ENCODE peak calls at places on chromosomes 5 and 9, in eight cellular contexts. One of them, this sample, is unnamed.

GRCh38 chr9:38205279-38205678 is 136.3 kb upstream of the SHB start:
- DNase-seq in GM23338: no peak
- DNase-seq in spleen: no peak
- DNase-seq in stomach: no peak
- DNase-seq in A673: no peak
- DNase-seq in cardiac muscle cell: no peak
- DNase-seq in neuronal stem cell: no peak
- DNase-seq in CD4-positive, alpha-beta memory T cell: no peak
- DNase-seq in this sample: no peak

GRCh38 chr5:172910828-172911627 is 48.2 kb upstream of the RPL26L1 start:
- DNase-seq in cardiac muscle cell: peak; percentile 92
- DNase-seq in CD4-positive, alpha-beta memory T cell: peak; percentile 4
- DNase-seq in GM23338: peak; percentile 36
- DNase-seq in stomach: peak; percentile 55
- DNase-seq in neuronal stem cell: no peak
- DNase-seq in spleen: peak; percentile 92
- DNase-seq in A673: no peak
- DNase-seq in this sample: peak; percentile 61

GRCh38 chr5:91038180-91038808 is 344.8 kb downstream of the ARRDC3 start:
- DNase-seq in cardiac muscle cell: no peak
- DNase-seq in neuronal stem cell: no peak
- DNase-seq in stomach: no peak
- DNase-seq in spleen: no peak
- DNase-seq in A673: peak; percentile 89
- DNase-seq in CD4-positive, alpha-beta memory T cell: no peak
- DNase-seq in GM23338: peak; percentile 57
- DNase-seq in this sample: no peak

GRCh38 chr5:150616506-150616905 is 24.0 kb upstream of the SYNPO start:
- DNase-seq in neuronal stem cell: no peak
- DNase-seq in stomach: no peak
- DNase-seq in A673: peak; percentile 32
- DNase-seq in spleen: no peak
- DNase-seq in GM23338: no peak
- DNase-seq in cardiac muscle cell: no peak
- DNase-seq in CD4-positive, alpha-beta memory T cell: no peak
- DNase-seq in this sample: no peak

GRCh38 chr9:120324996-120325642 is 254.8 kb downstream of the CDK5RAP2 start:
- DNase-seq in cardiac muscle cell: no peak
- DNase-seq in spleen: no peak
- DNase-seq in GM23338: peak; percentile 74
- DNase-seq in CD4-positive, alpha-beta memory T cell: no peak
- DNase-seq in neuronal stem cell: no peak
- DNase-seq in stomach: no peak
- DNase-seq in A673: no peak
- DNase-seq in this sample: no peak

GRCh38 chr9:100601216-100601615 is 23.3 kb downstream of the CAVIN4 start:
- DNase-seq in GM23338: peak; percentile 90
- DNase-seq in spleen: no peak
- DNase-seq in neuronal stem cell: no peak
- DNase-seq in CD4-positive, alpha-beta memory T cell: peak; percentile 21
- DNase-seq in cardiac muscle cell: peak; percentile 73
- DNase-seq in stomach: peak; percentile 40
- DNase-seq in A673: peak; percentile 80
- DNase-seq in this sample: peak; percentile 52

GRCh38 chr5:139668064-139668880 is 20.1 kb downstream of the CXXC5 start:
- DNase-seq in GM23338: peak; percentile 82
- DNase-seq in stomach: peak; percentile 49
- DNase-seq in cardiac muscle cell: peak; percentile 57
- DNase-seq in A673: peak; percentile 82
- DNase-seq in CD4-positive, alpha-beta memory T cell: peak; percentile 40
- DNase-seq in neuronal stem cell: no peak
- DNase-seq in spleen: peak; percentile 83
- DNase-seq in this sample: no peak

GRCh38 chr5:168286386-168286785 is 5.1 kb upstream of the WWC1 start:
- DNase-seq in A673: peak; percentile 80
- DNase-seq in CD4-positive, alpha-beta memory T cell: no peak
- DNase-seq in stomach: no peak
- DNase-seq in spleen: no peak
- DNase-seq in GM23338: peak; percentile 84
- DNase-seq in neuronal stem cell: no peak
- DNase-seq in cardiac muscle cell: no peak
- DNase-seq in this sample: no peak

GRCh38 chr9:6842584-6842947 is 84.8 kb downstream of the KDM4C start:
- DNase-seq in cardiac muscle cell: peak; percentile 48
- DNase-seq in A673: no peak
- DNase-seq in stomach: no peak
- DNase-seq in GM23338: no peak
- DNase-seq in neuronal stem cell: no peak
- DNase-seq in spleen: no peak
- DNase-seq in CD4-positive, alpha-beta memory T cell: no peak
- DNase-seq in this sample: no peak

GRCh38 chr9:111994831-111995458 is 98.3 kb downstream of the UGCG start:
- DNase-seq in spleen: no peak
- DNase-seq in cardiac muscle cell: no peak
- DNase-seq in neuronal stem cell: no peak
- DNase-seq in GM23338: no peak
- DNase-seq in stomach: no peak
- DNase-seq in A673: no peak
- DNase-seq in CD4-positive, alpha-beta memory T cell: peak; percentile 13
- DNase-seq in this sample: no peak

GRCh38 chr5:34718516-34718915 is 62.4 kb downstream of the RAI14 start:
- DNase-seq in stomach: no peak
- DNase-seq in spleen: no peak
- DNase-seq in neuronal stem cell: no peak
- DNase-seq in cardiac muscle cell: no peak
- DNase-seq in CD4-positive, alpha-beta memory T cell: no peak
- DNase-seq in A673: no peak
- DNase-seq in GM23338: peak; percentile 49
- DNase-seq in this sample: no peak

GRCh38 chr5:147303976-147304375 is 69.2 kb downstream of the STK32A start:
- DNase-seq in A673: no peak
- DNase-seq in neuronal stem cell: no peak
- DNase-seq in GM23338: no peak
- DNase-seq in CD4-positive, alpha-beta memory T cell: no peak
- DNase-seq in stomach: no peak
- DNase-seq in spleen: no peak
- DNase-seq in cardiac muscle cell: peak; percentile 56
- DNase-seq in this sample: peak; percentile 69

GRCh38 chr9:111632695-111633388 is 1.7 kb downstream of the DNAJC25 start:
- DNase-seq in cardiac muscle cell: no peak
- DNase-seq in neuronal stem cell: no peak
- DNase-seq in stomach: no peak
- DNase-seq in CD4-positive, alpha-beta memory T cell: no peak
- DNase-seq in spleen: no peak
- DNase-seq in A673: peak; percentile 77
- DNase-seq in GM23338: no peak
- DNase-seq in this sample: no peak

GRCh38 chr9:114936566-114936965 is 6.2 kb upstream of the TNFSF8 start:
- DNase-seq in CD4-positive, alpha-beta memory T cell: no peak
- DNase-seq in neuronal stem cell: no peak
- DNase-seq in cardiac muscle cell: no peak
- DNase-seq in A673: peak; percentile 50
- DNase-seq in stomach: no peak
- DNase-seq in spleen: no peak
- DNase-seq in GM23338: no peak
- DNase-seq in this sample: no peak

GRCh38 chr5:126054593-126055347 is 368.4 kb upstream of the GRAMD2B start:
- DNase-seq in stomach: no peak
- DNase-seq in cardiac muscle cell: no peak
- DNase-seq in neuronal stem cell: no peak
- DNase-seq in GM23338: peak; percentile 59
- DNase-seq in A673: no peak
- DNase-seq in CD4-positive, alpha-beta memory T cell: no peak
- DNase-seq in spleen: no peak
- DNase-seq in this sample: no peak

GRCh38 chr5:14054111-14054854 is 88.9 kb upstream of the TRIO start:
- DNase-seq in GM23338: no peak
- DNase-seq in spleen: no peak
- DNase-seq in cardiac muscle cell: no peak
- DNase-seq in CD4-positive, alpha-beta memory T cell: no peak
- DNase-seq in stomach: no peak
- DNase-seq in A673: no peak
- DNase-seq in neuronal stem cell: no peak
- DNase-seq in this sample: no peak

GRCh38 chr5:133610489-133611356 is 1.6 kb downstream of the FSTL4 start:
- DNase-seq in CD4-positive, alpha-beta memory T cell: peak; percentile 15
- DNase-seq in GM23338: peak; percentile 91
- DNase-seq in stomach: peak; percentile 76
- DNase-seq in neuronal stem cell: peak; percentile 74
- DNase-seq in A673: peak; percentile 46
- DNase-seq in cardiac muscle cell: peak; percentile 50
- DNase-seq in spleen: peak; percentile 84
- DNase-seq in this sample: peak; percentile 70

GRCh38 chr5:108681079-108681921 is 66.4 kb upstream of the FER start:
- DNase-seq in CD4-positive, alpha-beta memory T cell: peak; percentile 47
- DNase-seq in GM23338: peak; percentile 82
- DNase-seq in spleen: no peak
- DNase-seq in cardiac muscle cell: peak; percentile 87
- DNase-seq in neuronal stem cell: peak; percentile 35
- DNase-seq in A673: peak; percentile 81
- DNase-seq in stomach: no peak
- DNase-seq in this sample: no peak

GRCh38 chr5:86332851-86333250 is 284.9 kb upstream of the COX7C start:
- DNase-seq in GM23338: no peak
- DNase-seq in neuronal stem cell: no peak
- DNase-seq in cardiac muscle cell: no peak
- DNase-seq in CD4-positive, alpha-beta memory T cell: no peak
- DNase-seq in spleen: no peak
- DNase-seq in stomach: no peak
- DNase-seq in A673: no peak
- DNase-seq in this sample: no peak

GRCh38 chr5:159509002-159509660 is 178.8 kb upstream of the IL12B start:
- DNase-seq in cardiac muscle cell: peak; percentile 12
- DNase-seq in spleen: no peak
- DNase-seq in CD4-positive, alpha-beta memory T cell: no peak
- DNase-seq in A673: no peak
- DNase-seq in stomach: no peak
- DNase-seq in GM23338: no peak
- DNase-seq in neuronal stem cell: no peak
- DNase-seq in this sample: no peak

GRCh38 chr5:120152472-120152871 is 311.6 kb upstream of the PRR16 start:
- DNase-seq in stomach: no peak
- DNase-seq in CD4-positive, alpha-beta memory T cell: no peak
- DNase-seq in neuronal stem cell: no peak
- DNase-seq in cardiac muscle cell: peak; percentile 80
- DNase-seq in spleen: no peak
- DNase-seq in A673: no peak
- DNase-seq in GM23338: no peak
- DNase-seq in this sample: no peak

GRCh38 chr5:24491482-24491881 is 153.3 kb downstream of the CDH10 start:
- DNase-seq in cardiac muscle cell: no peak
- DNase-seq in neuronal stem cell: no peak
- DNase-seq in A673: no peak
- DNase-seq in stomach: no peak
- DNase-seq in spleen: no peak
- DNase-seq in GM23338: peak; percentile 18
- DNase-seq in CD4-positive, alpha-beta memory T cell: no peak
- DNase-seq in this sample: no peak

GRCh38 chr9:107394264-107394663 is 95.3 kb downstream of the KLF4 start:
- DNase-seq in stomach: no peak
- DNase-seq in A673: no peak
- DNase-seq in GM23338: no peak
- DNase-seq in spleen: no peak
- DNase-seq in CD4-positive, alpha-beta memory T cell: no peak
- DNase-seq in cardiac muscle cell: peak; percentile 42
- DNase-seq in neuronal stem cell: no peak
- DNase-seq in this sample: no peak

GRCh38 chr9:10008101-10008799 is 604.6 kb downstream of the PTPRD start:
- DNase-seq in stomach: no peak
- DNase-seq in CD4-positive, alpha-beta memory T cell: no peak
- DNase-seq in GM23338: peak; percentile 91
- DNase-seq in A673: peak; percentile 37
- DNase-seq in neuronal stem cell: peak; percentile 56
- DNase-seq in cardiac muscle cell: no peak
- DNase-seq in spleen: no peak
- DNase-seq in this sample: no peak

GRCh38 chr5:30368064-30368463 is 825.4 kb upstream of the CDH6 start:
- DNase-seq in GM23338: no peak
- DNase-seq in spleen: no peak
- DNase-seq in CD4-positive, alpha-beta memory T cell: no peak
- DNase-seq in neuronal stem cell: no peak
- DNase-seq in A673: no peak
- DNase-seq in stomach: no peak
- DNase-seq in cardiac muscle cell: no peak
- DNase-seq in this sample: no peak
- H3K36me3 ChIP-seq in GM23338: no peaks in the 10 kb centered on the region
- H3K36me3 ChIP-seq in spleen: no peaks in the 10 kb centered on the region
- H3K36me3 ChIP-seq in CD4-positive, alpha-beta memory T cell: no peaks in the 10 kb centered on the region
- H3K36me3 ChIP-seq in neuronal stem cell: no peaks in the 10 kb centered on the region
- H3K36me3 ChIP-seq in A673: no peaks in the 10 kb centered on the region
- H3K36me3 ChIP-seq in stomach: no peaks in the 10 kb centered on the region
- H3K36me3 ChIP-seq in cardiac muscle cell: no peaks in the 10 kb centered on the region
- H3K36me3 ChIP-seq in this sample: no peaks in the 10 kb centered on the region

GRCh38 chr5:43609752-43610151 is 6.8 kb downstream of the NNT start:
- DNase-seq in neuronal stem cell: no peak
- DNase-seq in stomach: no peak
- DNase-seq in CD4-positive, alpha-beta memory T cell: peak; percentile 12
- DNase-seq in GM23338: no peak
- DNase-seq in cardiac muscle cell: no peak
- DNase-seq in A673: no peak
- DNase-seq in spleen: no peak
- DNase-seq in this sample: no peak
- H3K36me3 ChIP-seq in neuronal stem cell: peaks cover 83% of the 10 kb centered on the region
- H3K36me3 ChIP-seq in stomach: peaks cover 65% of the 10 kb centered on the region
- H3K36me3 ChIP-seq in CD4-positive, alpha-beta memory T cell: peaks cover 17% of the 10 kb centered on the region
- H3K36me3 ChIP-seq in GM23338: no peaks in the 10 kb centered on the region
- H3K36me3 ChIP-seq in cardiac muscle cell: peaks cover 43% of the 10 kb centered on the region
- H3K36me3 ChIP-seq in A673: peaks cover 13% of the 10 kb centered on the region
- H3K36me3 ChIP-seq in spleen: peaks cover 75% of the 10 kb centered on the region
- H3K36me3 ChIP-seq in this sample: peaks cover 6% of the 10 kb centered on the region

DNA sequence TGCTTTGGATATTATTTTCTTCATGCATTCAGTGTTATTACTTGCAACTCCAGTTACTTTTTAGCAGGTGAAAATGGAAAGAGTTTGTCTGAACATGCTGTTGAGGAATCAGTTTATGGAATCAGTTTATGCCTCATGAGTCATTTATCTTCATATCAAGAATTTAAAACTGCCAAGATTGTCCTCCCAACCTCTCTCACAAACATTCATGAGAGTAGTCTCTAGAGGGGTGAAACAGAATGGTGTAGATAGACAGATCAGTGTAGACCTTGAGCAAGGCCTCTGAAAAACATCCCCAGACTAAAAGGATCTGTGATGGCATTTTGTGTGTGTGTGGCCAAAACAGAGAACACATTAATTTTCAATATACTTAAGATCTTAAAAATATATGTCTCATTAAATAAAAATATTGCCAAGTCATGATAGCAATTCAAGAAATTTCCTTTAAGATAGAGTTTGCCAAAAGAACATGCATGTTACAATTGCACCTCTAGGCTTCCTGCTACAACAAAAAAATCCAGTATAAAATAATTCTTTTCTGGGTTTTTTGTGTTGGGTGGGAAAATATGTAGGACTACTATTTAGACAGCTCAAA is 5.0 kb downstream of the ANXA1 start:
- DNase-seq in cardiac muscle cell: no peak
- DNase-seq in spleen: no peak
- DNase-seq in A673: no peak
- DNase-seq in GM23338: no peak
- DNase-seq in CD4-positive, alpha-beta memory T cell: no peak
- DNase-seq in stomach: no peak
- DNase-seq in neuronal stem cell: no peak
- DNase-seq in this sample: no peak
- H3K36me3 ChIP-seq in cardiac muscle cell: no peaks in the 10 kb centered on the region
- H3K36me3 ChIP-seq in spleen: peaks cover 36% of the 10 kb centered on the region
- H3K36me3 ChIP-seq in A673: peaks cover 36% of the 10 kb centered on the region
- H3K36me3 ChIP-seq in GM23338: no peaks in the 10 kb centered on the region
- H3K36me3 ChIP-seq in CD4-positive, alpha-beta memory T cell: peaks cover 29% of the 10 kb centered on the region
- H3K36me3 ChIP-seq in stomach: peaks cover 13% of the 10 kb centered on the region
- H3K36me3 ChIP-seq in neuronal stem cell: no peaks in the 10 kb centered on the region
- H3K36me3 ChIP-seq in this sample: peaks cover 4% of the 10 kb centered on the region

GRCh38 chr5:2742921-2743679 is 8.4 kb downstream of the IRX2 start:
- DNase-seq in spleen: no peak
- DNase-seq in stomach: no peak
- DNase-seq in A673: no peak
- DNase-seq in cardiac muscle cell: no peak
- DNase-seq in CD4-positive, alpha-beta memory T cell: no peak
- DNase-seq in neuronal stem cell: no peak
- DNase-seq in GM23338: peak; percentile 73
- DNase-seq in this sample: peak; percentile 29
- H3K36me3 ChIP-seq in spleen: no peaks in the 10 kb centered on the region
- H3K36me3 ChIP-seq in stomach: no peaks in the 10 kb centered on the region
- H3K36me3 ChIP-seq in A673: no peaks in the 10 kb centered on the region
- H3K36me3 ChIP-seq in cardiac muscle cell: peaks cover 26% of the 10 kb centered on the region
- H3K36me3 ChIP-seq in CD4-positive, alpha-beta memory T cell: no peaks in the 10 kb centered on the region
- H3K36me3 ChIP-seq in neuronal stem cell: peaks cover 71% of the 10 kb centered on the region
- H3K36me3 ChIP-seq in GM23338: peaks cover 7% of the 10 kb centered on the region
- H3K36me3 ChIP-seq in this sample: no peaks in the 10 kb centered on the region

This sample was measured in lung.